ENCODE peak calls at places on chromosomes 16 and 17, in seven cellular contexts. One of them, this sample, is unnamed.

GRCh38 chr16:22624038-22624656 is 113.5 kb downstream of the NPIPB5 start:
- DNase-seq in H1: peak; percentile 43
- DNase-seq in mammary epithelial cell: no peak
- DNase-seq in CD8-positive, alpha-beta T cell: no peak
- DNase-seq in sigmoid colon: no peak
- DNase-seq in heart right ventricle: no peak
- DNase-seq in cardiac fibroblast: no peak
- DNase-seq in this sample: no peak

GRCh38 chr16:86357303-86357702 is 153.0 kb upstream of the FOXF1 start:
- DNase-seq in H1: no peak
- DNase-seq in mammary epithelial cell: no peak
- DNase-seq in CD8-positive, alpha-beta T cell: no peak
- DNase-seq in sigmoid colon: no peak
- DNase-seq in heart right ventricle: no peak
- DNase-seq in cardiac fibroblast: no peak
- DNase-seq in this sample: no peak

GRCh38 chr16:55292491-55292890 is 31.5 kb upstream of the IRX6 start:
- DNase-seq in H1: no peak
- DNase-seq in mammary epithelial cell: no peak
- DNase-seq in CD8-positive, alpha-beta T cell: no peak
- DNase-seq in sigmoid colon: no peak
- DNase-seq in heart right ventricle: no peak
- DNase-seq in cardiac fibroblast: no peak
- DNase-seq in this sample: no peak

GRCh38 chr17:82959990-82960418 is 119.4 kb upstream of the METRNL start:
- DNase-seq in H1: no peak
- DNase-seq in mammary epithelial cell: no peak
- DNase-seq in CD8-positive, alpha-beta T cell: no peak
- DNase-seq in sigmoid colon: peak; percentile 37
- DNase-seq in heart right ventricle: no peak
- DNase-seq in cardiac fibroblast: no peak
- DNase-seq in this sample: no peak

GRCh38 chr16:9092282-9092962 is 978 bp downstream of the HAPSTR1 start:
- DNase-seq in H1: peak; percentile 75
- DNase-seq in mammary epithelial cell: no peak
- DNase-seq in CD8-positive, alpha-beta T cell: peak; percentile 57
- DNase-seq in sigmoid colon: peak; percentile 73
- DNase-seq in heart right ventricle: peak; percentile 60
- DNase-seq in cardiac fibroblast: no peak
- DNase-seq in this sample: peak; percentile 51

GRCh38 chr17:62921837-62922236 is 44.2 kb upstream of the TANC2 start:
- DNase-seq in H1: no peak
- DNase-seq in mammary epithelial cell: no peak
- DNase-seq in CD8-positive, alpha-beta T cell: no peak
- DNase-seq in sigmoid colon: no peak
- DNase-seq in heart right ventricle: no peak
- DNase-seq in cardiac fibroblast: no peak
- DNase-seq in this sample: no peak

GRCh38 chr16:86074651-86075487 is 175.9 kb downstream of the IRF8 start:
- DNase-seq in H1: no peak
- DNase-seq in mammary epithelial cell: peak; percentile 1
- DNase-seq in CD8-positive, alpha-beta T cell: no peak
- DNase-seq in sigmoid colon: peak; percentile 60
- DNase-seq in heart right ventricle: no peak
- DNase-seq in cardiac fibroblast: peak; percentile 7
- DNase-seq in this sample: no peak

GRCh38 chr16:70665806-70666735 is 19.7 kb downstream of the IL34 start:
- DNase-seq in H1: no peak
- DNase-seq in mammary epithelial cell: no peak
- DNase-seq in CD8-positive, alpha-beta T cell: no peak
- DNase-seq in sigmoid colon: peak; percentile 64
- DNase-seq in heart right ventricle: no peak
- DNase-seq in cardiac fibroblast: no peak
- DNase-seq in this sample: no peak

GRCh38 chr17:31489295-31490018 is 98.0 kb downstream of the RAB11FIP4 start:
- DNase-seq in H1: peak; percentile 82
- DNase-seq in mammary epithelial cell: no peak
- DNase-seq in CD8-positive, alpha-beta T cell: peak; percentile 21
- DNase-seq in sigmoid colon: no peak
- DNase-seq in heart right ventricle: no peak
- DNase-seq in cardiac fibroblast: no peak
- DNase-seq in this sample: peak; percentile 94

GRCh38 chr17:62724398-62725146 is 83.5 kb downstream of the MARCHF10 start:
- DNase-seq in H1: no peak
- DNase-seq in mammary epithelial cell: peak; percentile 90
- DNase-seq in CD8-positive, alpha-beta T cell: peak; percentile 65
- DNase-seq in sigmoid colon: peak; percentile 12
- DNase-seq in heart right ventricle: no peak
- DNase-seq in cardiac fibroblast: no peak
- DNase-seq in this sample: no peak

GRCh38 chr16:65961491-65962143 is 404.9 kb upstream of the CDH5 start:
- DNase-seq in H1: no peak
- DNase-seq in mammary epithelial cell: no peak
- DNase-seq in CD8-positive, alpha-beta T cell: no peak
- DNase-seq in sigmoid colon: no peak
- DNase-seq in heart right ventricle: no peak
- DNase-seq in cardiac fibroblast: no peak
- DNase-seq in this sample: no peak

GRCh38 chr16:65965632-65966031 is 400.9 kb upstream of the CDH5 start:
- DNase-seq in H1: no peak
- DNase-seq in mammary epithelial cell: no peak
- DNase-seq in CD8-positive, alpha-beta T cell: no peak
- DNase-seq in sigmoid colon: no peak
- DNase-seq in heart right ventricle: no peak
- DNase-seq in cardiac fibroblast: no peak
- DNase-seq in this sample: no peak

GRCh38 chr16:65967376-65967775 is 399.1 kb upstream of the CDH5 start:
- DNase-seq in H1: no peak
- DNase-seq in mammary epithelial cell: no peak
- DNase-seq in CD8-positive, alpha-beta T cell: no peak
- DNase-seq in sigmoid colon: no peak
- DNase-seq in heart right ventricle: no peak
- DNase-seq in cardiac fibroblast: no peak
- DNase-seq in this sample: no peak

GRCh38 chr16:65959978-65960377 is 406.5 kb upstream of the CDH5 start:
- DNase-seq in H1: no peak
- DNase-seq in mammary epithelial cell: no peak
- DNase-seq in CD8-positive, alpha-beta T cell: no peak
- DNase-seq in sigmoid colon: no peak
- DNase-seq in heart right ventricle: no peak
- DNase-seq in cardiac fibroblast: peak; percentile 29
- DNase-seq in this sample: no peak

DNA sequence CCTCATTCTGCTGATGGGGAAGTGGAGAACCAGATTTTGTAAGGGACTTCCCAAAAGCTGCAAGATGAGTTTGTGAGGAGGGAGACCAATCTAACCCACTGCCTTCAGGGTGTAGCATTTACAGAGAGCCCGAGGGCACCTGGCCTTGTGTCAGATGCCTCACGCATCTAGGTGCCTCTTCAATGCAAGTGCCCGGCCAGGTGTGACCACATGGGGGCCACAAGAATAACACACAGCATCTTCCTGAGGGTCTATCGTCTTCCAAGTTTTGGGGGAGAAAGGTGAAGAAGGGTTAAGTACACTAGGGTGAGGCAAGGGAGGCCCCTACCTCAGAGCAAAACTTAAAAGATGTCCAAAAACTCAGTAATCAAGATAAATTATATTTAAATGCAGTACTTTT is 401.7 kb upstream of the CDH5 start:
- DNase-seq in H1: no peak
- DNase-seq in mammary epithelial cell: no peak
- DNase-seq in CD8-positive, alpha-beta T cell: no peak
- DNase-seq in sigmoid colon: no peak
- DNase-seq in heart right ventricle: no peak
- DNase-seq in cardiac fibroblast: no peak
- DNase-seq in this sample: no peak
- TF ChIP-seq CTCF in H1: peak; percentile 26
- TF ChIP-seq CTCF in mammary epithelial cell: no peak
- TF ChIP-seq CTCF in CD8-positive, alpha-beta T cell: no peak
- TF ChIP-seq CTCF in sigmoid colon: no peak
- TF ChIP-seq CTCF in heart right ventricle: no peak
- TF ChIP-seq CTCF in cardiac fibroblast: no peak
- TF ChIP-seq CTCF in this sample: no peak

DNA sequence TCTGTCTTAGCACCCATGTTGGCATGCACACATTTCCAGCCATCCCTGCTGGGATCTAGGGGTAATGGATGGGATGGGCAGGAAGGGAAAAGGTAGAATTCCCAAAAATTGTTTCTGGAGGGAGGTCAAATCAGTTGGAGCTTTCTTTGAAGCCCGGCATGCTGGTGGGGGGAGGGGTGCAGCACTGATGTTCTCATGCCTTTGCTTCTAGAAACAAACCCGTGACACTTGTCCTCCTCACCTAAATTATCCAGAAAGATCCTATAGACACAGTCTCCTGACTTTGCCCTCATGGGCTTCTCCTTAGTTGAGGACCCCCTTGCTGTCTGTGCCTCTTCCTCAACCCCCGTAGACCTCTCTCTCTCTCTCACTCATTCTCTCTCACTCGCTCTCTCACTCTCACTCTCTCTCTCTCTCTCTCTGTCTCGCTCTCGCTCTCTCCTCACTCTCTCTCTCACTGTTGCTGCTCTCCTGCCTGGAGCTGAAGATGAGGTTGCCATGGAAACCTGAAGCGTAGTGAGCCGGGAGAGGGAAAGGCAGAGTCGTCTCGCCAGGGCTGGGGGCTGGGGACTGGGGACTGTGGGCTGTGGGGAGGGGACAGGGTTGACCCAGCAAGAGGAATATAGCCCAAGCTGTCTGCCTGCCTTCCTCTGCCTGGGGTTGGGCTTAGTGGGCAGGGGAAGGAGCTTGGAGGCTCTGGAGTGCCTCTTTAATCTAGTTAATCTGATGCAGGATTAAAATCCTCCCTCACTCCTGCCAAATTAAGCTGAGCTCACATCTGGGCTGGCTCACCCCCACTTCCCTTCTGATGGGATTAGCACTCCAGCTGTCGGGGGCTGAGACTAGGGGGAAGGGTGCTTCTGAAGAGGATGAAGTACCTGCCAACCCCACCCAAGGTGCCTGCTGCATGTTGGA is 16.1 kb downstream of the LASP1 start:
- DNase-seq in H1: no peak
- DNase-seq in mammary epithelial cell: no peak
- DNase-seq in CD8-positive, alpha-beta T cell: no peak
- DNase-seq in sigmoid colon: no peak
- DNase-seq in heart right ventricle: no peak
- DNase-seq in cardiac fibroblast: no peak
- DNase-seq in this sample: no peak
- H3K4me3 ChIP-seq in H1: peak overlapping the region; percentile 0
- H3K4me3 ChIP-seq in mammary epithelial cell: no peak overlapping the region
- H3K4me3 ChIP-seq in CD8-positive, alpha-beta T cell: peak overlapping the region; percentile 1
- H3K4me3 ChIP-seq in sigmoid colon: no peak overlapping the region
- H3K4me3 ChIP-seq in heart right ventricle: no peak overlapping the region
- H3K4me3 ChIP-seq in cardiac fibroblast: no peak overlapping the region
- H3K4me3 ChIP-seq in this sample: no peak overlapping the region

DNA sequence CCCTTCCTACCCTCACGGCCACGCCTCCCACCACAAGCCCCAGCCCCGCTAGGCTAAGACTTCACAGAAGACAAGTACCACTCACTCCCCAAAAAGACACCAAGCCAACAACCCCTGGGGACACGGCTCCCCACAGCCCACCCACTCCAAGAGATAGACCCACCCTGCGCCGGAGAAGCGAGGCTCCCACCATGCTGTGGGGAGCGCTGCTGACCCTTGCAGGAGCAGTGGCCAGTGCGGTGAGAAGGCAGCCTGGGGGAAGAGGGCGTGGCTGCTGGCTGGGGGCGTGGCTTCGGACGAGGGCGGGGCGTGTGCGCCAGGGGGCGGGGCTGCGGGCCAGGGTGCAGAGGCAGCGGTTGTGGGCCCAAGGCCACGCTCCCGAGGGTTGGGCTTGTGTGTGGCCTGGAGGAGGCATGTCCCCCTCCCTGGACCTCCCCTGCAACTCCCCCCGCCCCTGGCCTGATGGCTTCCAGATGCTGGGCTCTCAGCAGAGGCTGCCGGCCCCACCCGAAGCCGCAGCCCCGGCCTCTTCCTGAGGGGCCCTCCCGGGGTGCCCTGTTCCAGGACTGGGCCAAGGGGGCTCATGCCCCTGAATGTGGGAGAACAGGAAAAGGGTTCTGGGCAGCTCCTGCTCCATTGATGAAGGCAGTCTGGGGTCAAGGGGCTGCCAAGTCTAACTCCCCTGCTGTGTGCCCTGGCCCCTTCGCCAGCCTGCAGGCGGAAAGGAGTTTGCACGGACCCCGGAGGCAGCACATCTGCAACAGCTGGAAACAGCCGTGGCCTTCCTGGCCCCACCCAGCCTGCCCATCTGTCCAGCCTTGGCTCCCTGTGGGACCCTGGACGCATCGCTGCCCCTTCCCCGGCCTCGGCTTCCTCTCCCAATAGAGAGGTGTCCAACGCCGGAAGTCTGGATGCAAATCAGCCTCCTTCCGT is 9.1 kb downstream of the TFAP4 start:
- DNase-seq in H1: peak; percentile 96
- DNase-seq in mammary epithelial cell: no peak
- DNase-seq in CD8-positive, alpha-beta T cell: no peak
- DNase-seq in sigmoid colon: peak; percentile 96
- DNase-seq in heart right ventricle: peak; percentile 84
- DNase-seq in cardiac fibroblast: peak; percentile 96
- DNase-seq in this sample: peak; percentile 72
- TF ChIP-seq CTCF in H1: no peak
- TF ChIP-seq CTCF in mammary epithelial cell: no peak
- TF ChIP-seq CTCF in CD8-positive, alpha-beta T cell: no peak
- TF ChIP-seq CTCF in sigmoid colon: no peak
- TF ChIP-seq CTCF in heart right ventricle: no peak
- TF ChIP-seq CTCF in cardiac fibroblast: no peak
- TF ChIP-seq CTCF in this sample: no peak

GRCh38 chr16:12420661-12421209 is 383.0 kb downstream of the CPPED1 start:
- DNase-seq in H1: no peak
- DNase-seq in mammary epithelial cell: peak; percentile 52
- DNase-seq in CD8-positive, alpha-beta T cell: no peak
- DNase-seq in sigmoid colon: peak; percentile 22
- DNase-seq in heart right ventricle: no peak
- DNase-seq in cardiac fibroblast: no peak
- DNase-seq in this sample: no peak

GRCh38 chr16:12423151-12423550 is 380.5 kb downstream of the CPPED1 start:
- DNase-seq in H1: no peak
- DNase-seq in mammary epithelial cell: no peak
- DNase-seq in CD8-positive, alpha-beta T cell: no peak
- DNase-seq in sigmoid colon: no peak
- DNase-seq in heart right ventricle: no peak
- DNase-seq in cardiac fibroblast: no peak
- DNase-seq in this sample: no peak

GRCh38 chr16:12425134-12425941 is 378.3 kb downstream of the CPPED1 start:
- DNase-seq in H1: no peak
- DNase-seq in mammary epithelial cell: no peak
- DNase-seq in CD8-positive, alpha-beta T cell: no peak
- DNase-seq in sigmoid colon: no peak
- DNase-seq in heart right ventricle: no peak
- DNase-seq in cardiac fibroblast: no peak
- DNase-seq in this sample: no peak

GRCh38 chr16:12421688-12422087 is 382.0 kb downstream of the CPPED1 start:
- DNase-seq in H1: no peak
- DNase-seq in mammary epithelial cell: no peak
- DNase-seq in CD8-positive, alpha-beta T cell: no peak
- DNase-seq in sigmoid colon: no peak
- DNase-seq in heart right ventricle: no peak
- DNase-seq in cardiac fibroblast: no peak
- DNase-seq in this sample: no peak

DNA sequence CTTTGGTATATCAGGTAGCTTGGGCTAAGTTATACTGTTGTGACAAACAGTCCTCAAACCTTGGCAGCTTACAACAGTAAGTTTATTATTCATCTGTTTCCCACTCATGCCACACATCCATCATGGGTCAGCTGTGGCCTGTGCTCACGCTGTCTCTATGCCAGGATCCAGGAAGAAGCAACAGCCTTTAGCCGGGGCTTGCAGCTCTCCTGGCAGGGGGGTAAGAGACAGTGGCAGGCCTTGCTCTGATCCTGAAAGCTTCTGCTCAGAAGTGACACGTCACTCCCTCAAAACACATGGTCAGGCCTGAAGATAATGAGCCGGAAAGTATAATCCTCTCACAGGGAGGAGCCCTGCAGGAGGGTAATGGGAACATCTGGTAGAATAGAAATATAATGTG is 377.6 kb downstream of the CPPED1 start:
- DNase-seq in H1: no peak
- DNase-seq in mammary epithelial cell: no peak
- DNase-seq in CD8-positive, alpha-beta T cell: no peak
- DNase-seq in sigmoid colon: no peak
- DNase-seq in heart right ventricle: no peak
- DNase-seq in cardiac fibroblast: peak; percentile 6
- DNase-seq in this sample: no peak
- H3K4me3 ChIP-seq in H1: no peak overlapping the region
- H3K4me3 ChIP-seq in mammary epithelial cell: no peak overlapping the region
- H3K4me3 ChIP-seq in CD8-positive, alpha-beta T cell: no peak overlapping the region
- H3K4me3 ChIP-seq in sigmoid colon: no peak overlapping the region
- H3K4me3 ChIP-seq in heart right ventricle: no peak overlapping the region
- H3K4me3 ChIP-seq in cardiac fibroblast: no peak overlapping the region
- H3K4me3 ChIP-seq in this sample: no peak overlapping the region

This sample was measured in pancreas.